ENCODE peak calls at places on chromosomes 12 and 14, in eight cellular contexts. C, J, S, M, U, P, Q and F are unnamed samples.

GRCh38 chr14:73785336-73785833 is 66.2 kb upstream of the PTGR2 start:
- DNase-seq in U (no peak), S (no peak), C (peak; percentile 75), J (peak; percentile 69), M (peak; percentile 38), P (no peak), Q (peak; percentile 37), F (no peak)

GRCh38 chr12:132955933-132956725 is at the start of gene ZNF605:
- DNase-seq in S (peak; percentile 87), U (peak; percentile 51), C (peak; percentile 94), J (peak; percentile 91), M (peak; percentile 89), P (peak; percentile 85), Q (peak; percentile 91), F (peak; percentile 88)

GRCh38 chr14:72543325-72543724 is 350.6 kb downstream of the DPF3 start:
- DNase-seq in S (no peak), U (no peak), M (no peak), C (no peak), Q (no peak), P (no peak), J (no peak), F (peak; percentile 21)

GRCh38 chr12:120625557-120626419 is 14.6 kb upstream of the CABP1 start:
- DNase-seq in U (no peak), S (no peak), M (no peak), J (no peak), P (no peak), C (peak; percentile 52), Q (no peak), F (no peak)

GRCh38 chr14:73787760-73788508 is 63.7 kb upstream of the PTGR2 start:
- DNase-seq in C (peak; percentile 80), S (peak; percentile 53), M (no peak), P (peak; percentile 17), U (no peak), J (peak; percentile 41), Q (no peak), F (peak; percentile 43)

GRCh38 chr14:86501611-86502010 is 971.7 kb downstream of the FLRT2 start:
- DNase-seq in Q (no peak), C (peak; percentile 23), P (no peak), S (no peak), U (no peak), J (no peak), M (no peak), F (no peak)

GRCh38 chr12:26239508-26240328 is 44.3 kb downstream of the SSPN start:
- DNase-seq in J (no peak), P (no peak), C (peak; percentile 94), Q (peak; percentile 86), M (peak; percentile 100), U (no peak), S (no peak), F (peak; percentile 61)

GRCh38 chr12:25187781-25188180 is 7.2 kb downstream of the DNAI7 start:
- DNase-seq in C (no peak), M (peak; percentile 62), Q (no peak), U (no peak), J (no peak), P (no peak), S (no peak), F (no peak)